ENCODE peak calls at places on chromosome 13, in six cellular contexts. V is sigmoid colon, A is transverse colon, K is mammary epithelial cell, R is IMR-90, C is neural progenitor cell. G is an unnamed sample.

GRCh38 chr13:23440821-23441608 is 7.5 kb upstream of the SACS start:
- DNase-seq in V (no peak), A (no peak), K (no peak), R (peak; percentile 15), C (no peak), G (no peak)

GRCh38 chr13:90070362-90070761 is 1277.1 kb upstream of the MIR17HG start:
- DNase-seq in V (no peak), A (no peak), K (no peak), R (no peak), C (no peak), G (no peak)

GRCh38 chr13:26476111-26476743 is 81.3 kb upstream of the WASF3 start:
- DNase-seq in V (no peak), A (no peak), K (no peak), R (peak; percentile 50), C (peak; percentile 52), G (peak; percentile 80)

GRCh38 chr13:48750588-48751383 is 97.1 kb downstream of the CYSLTR2 start:
- DNase-seq in V (peak; percentile 82), A (peak; percentile 24), K (no peak), R (no peak), C (no peak), G (no peak)

GRCh38 chr13:108214511-108215383 is 589 bp downstream of the LIG4 start:
- DNase-seq in V (peak; percentile 68), A (no peak), K (peak; percentile 14), R (no peak), C (peak; percentile 51), G (peak; percentile 72)

GRCh38 chr13:42728507-42729180 is 52.7 kb upstream of the FAM216B start:
- DNase-seq in V (no peak), A (no peak), K (peak; percentile 17), R (no peak), C (no peak), G (no peak)

GRCh38 chr13:108003626-108004025 is 211.7 kb downstream of the LIG4 start:
- DNase-seq in V (no peak), A (no peak), K (no peak), R (no peak), C (peak; percentile 2), G (no peak)

GRCh38 chr13:46210362-46211083 is 1.2 kb upstream of the LRRC63 start:
- DNase-seq in V (no peak), A (no peak), K (no peak), R (no peak), C (no peak), G (no peak)

GRCh38 chr13:43368003-43368402 is 344.6 kb downstream of the DNAJC15 start:
- DNase-seq in V (no peak), A (no peak), K (no peak), R (peak; percentile 57), C (no peak), G (no peak)

GRCh38 chr13:46057251-46058015 is 4.9 kb upstream of the ZC3H13 start:
- DNase-seq in V (no peak), A (no peak), K (peak; percentile 70), R (peak; percentile 18), C (peak; percentile 31), G (no peak)

GRCh38 chr13:50124536-50125305 is 109.5 kb downstream of the KCNRG start:
- DNase-seq in V (peak; percentile 100), A (peak; percentile 97), K (peak; percentile 52), R (peak; percentile 56), C (peak; percentile 85), G (no peak)

GRCh38 chr13:113413178-113413897 is 40.0 kb downstream of the ADPRHL1 start:
- DNase-seq in V (no peak), A (no peak), K (no peak), R (no peak), C (no peak), G (peak; percentile 76)

GRCh38 chr13:112733112-112733511 is 43.3 kb downstream of the ATP11A start:
- DNase-seq in V (no peak), A (no peak), K (no peak), R (no peak), C (peak; percentile 42), G (peak; percentile 19)

GRCh38 chr13:96273196-96273595 is 183.3 kb downstream of the HS6ST3 start:
- DNase-seq in V (no peak), A (no peak), K (no peak), R (no peak), C (no peak), G (no peak)

GRCh38 chr13:101916108-101916757 is 463.8 kb downstream of the ITGBL1 start:
- DNase-seq in V (no peak), A (no peak), K (peak; percentile 6), R (no peak), C (peak; percentile 84), G (peak; percentile 73)

GRCh38 chr13:101450749-101451130 is 1.7 kb upstream of the ITGBL1 start:
- DNase-seq in V (no peak), A (no peak), K (no peak), R (no peak), C (no peak), G (no peak)

GRCh38 chr13:113099142-113099541 is 6.4 kb upstream of the F7 start:
- DNase-seq in V (no peak), A (no peak), K (no peak), R (no peak), C (no peak), G (no peak)

GRCh38 chr13:76687467-76687866 is 198.7 kb downstream of the KCTD12 start:
- DNase-seq in V (no peak), A (no peak), K (no peak), R (no peak), C (no peak), G (no peak)

GRCh38 chr13:51895906-51896888 is 34.4 kb downstream of the CCDC70 start:
- DNase-seq in V (no peak), A (peak; percentile 57), K (peak; percentile 38), R (peak; percentile 61), C (peak; percentile 74), G (no peak)

GRCh38 chr13:95317037-95317989 is 16.1 kb upstream of the ABCC4 start:
- DNase-seq in V (no peak), A (no peak), K (no peak), R (no peak), C (no peak), G (peak; percentile 66)

GRCh38 chr13:62387642-62388041 is 972.0 kb upstream of the PCDH20 start:
- DNase-seq in V (no peak), A (no peak), K (no peak), R (peak; percentile 36), C (peak; percentile 24), G (no peak)

GRCh38 chr13:21344662-21345176 is 114.4 kb downstream of the ZDHHC20 start:
- DNase-seq in V (no peak), A (no peak), K (no peak), R (no peak), C (no peak), G (no peak)

DNA sequence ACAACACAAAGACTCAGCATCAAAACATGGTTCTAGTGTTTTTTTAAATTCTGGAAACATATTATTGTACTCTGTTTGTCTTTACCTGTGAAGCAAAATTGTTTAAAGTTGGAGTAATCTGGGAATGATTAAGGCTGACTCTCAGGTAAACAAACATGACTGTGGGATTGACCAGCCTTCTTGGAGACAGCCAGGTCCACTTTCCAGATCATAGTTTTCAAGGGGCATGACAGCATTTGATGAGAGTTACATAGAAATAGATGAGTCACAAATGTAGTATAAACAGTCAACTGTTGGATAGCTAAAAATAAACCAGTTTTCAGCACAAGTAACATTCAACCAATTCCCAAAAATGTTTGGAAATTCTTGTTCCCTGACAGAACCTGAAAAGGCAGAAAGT is 1680.9 kb downstream of the OLFM4 start:
- DNase-seq in V (no peak), A (no peak), K (no peak), R (no peak), C (no peak), G (no peak)
- H3K9me3 ChIP-seq in V (no peaks in the 10 kb centered on the region), A (no peaks in the 10 kb centered on the region), K (peaks cover 28% of the 10 kb centered on the region), R (peaks cover 13% of the 10 kb centered on the region), C (no peaks in the 10 kb centered on the region), G (peaks cover 2% of the 10 kb centered on the region)

GRCh38 chr13:78131811-78132210 is 213.2 kb upstream of the EDNRB start:
- DNase-seq in V (no peak), A (no peak), K (no peak), R (peak; percentile 14), C (no peak), G (no peak)

GRCh38 chr13:78136966-78137365 is 218.3 kb upstream of the EDNRB start:
- DNase-seq in V (no peak), A (no peak), K (no peak), R (no peak), C (no peak), G (no peak)

GRCh38 chr13:78137404-78138142 is 218.9 kb upstream of the EDNRB start:
- DNase-seq in V (no peak), A (no peak), K (peak; percentile 48), R (peak; percentile 72), C (peak; percentile 84), G (no peak)

GRCh38 chr13:78129850-78130249 is 211.2 kb upstream of the EDNRB start:
- DNase-seq in V (no peak), A (no peak), K (no peak), R (no peak), C (no peak), G (no peak)

GRCh38 chr13:78133511-78133910 is 214.9 kb upstream of the EDNRB start:
- DNase-seq in V (no peak), A (no peak), K (no peak), R (no peak), C (no peak), G (no peak)
- H3K27ac ChIP-seq in V (no peak overlapping the region), A (no peak overlapping the region), K (no peak overlapping the region), R (no peak overlapping the region), C (no peak overlapping the region), G (no peak overlapping the region)

DNA sequence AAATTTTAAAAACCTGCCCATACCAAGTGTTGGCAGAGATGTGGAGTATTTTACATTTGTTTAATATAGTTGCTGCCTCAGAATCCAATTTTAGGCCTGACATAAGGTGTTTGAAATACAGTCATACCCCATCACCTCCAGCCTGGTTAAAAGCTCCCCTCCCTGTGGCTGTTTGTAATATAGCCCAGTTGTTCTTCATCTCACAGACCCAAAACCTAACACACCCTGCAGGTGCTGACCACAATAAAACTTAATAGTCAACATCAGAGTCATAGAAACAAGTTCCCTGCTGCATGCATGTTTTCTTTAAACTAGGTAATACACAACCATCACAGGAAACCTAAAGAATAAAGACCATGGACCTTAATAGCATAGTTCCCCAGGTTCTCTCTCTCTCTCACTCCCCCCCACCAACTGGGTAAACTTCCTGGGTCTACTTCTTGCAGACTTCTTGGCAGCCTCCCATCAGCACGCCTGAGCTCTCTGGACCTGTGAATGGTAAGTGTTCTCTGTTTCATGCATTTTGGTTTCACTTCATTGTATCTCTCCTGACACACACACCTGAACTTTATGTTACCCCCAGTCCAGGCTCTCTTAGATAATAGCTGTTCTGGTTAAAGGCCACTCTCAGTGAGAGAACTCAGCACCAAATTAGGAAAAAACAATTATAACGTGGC is 1369.9 kb downstream of the EFNB2 start:
- DNase-seq in V (no peak), A (peak; percentile 10), K (no peak), R (no peak), C (no peak), G (no peak)
- TF ChIP-seq CTCF in V (no peak), A (no peak), K (no peak), R (no peak), C (no peak), G (no peak)

GRCh38 chr13:80454245-80454644 is 113.3 kb upstream of the SPRY2 start:
- DNase-seq in V (no peak), A (no peak), K (peak; percentile 19), R (peak; percentile 1), C (no peak), G (no peak)

GRCh38 chr13:80462037-80462436 is 121.1 kb upstream of the SPRY2 start:
- DNase-seq in V (no peak), A (no peak), K (no peak), R (no peak), C (no peak), G (no peak)

GRCh38 chr13:80462567-80462966 is 121.6 kb upstream of the SPRY2 start:
- DNase-seq in V (no peak), A (no peak), K (no peak), R (no peak), C (no peak), G (no peak)

GRCh38 chr13:80463673-80464352 is 122.9 kb upstream of the SPRY2 start:
- DNase-seq in V (no peak), A (no peak), K (peak; percentile 14), R (no peak), C (no peak), G (no peak)

GRCh38 chr13:80458546-80458945 is 117.6 kb upstream of the SPRY2 start:
- DNase-seq in V (no peak), A (no peak), K (no peak), R (no peak), C (no peak), G (no peak)
- H3K9me3 ChIP-seq in V (no peaks in the 10 kb centered on the region), A (no peaks in the 10 kb centered on the region), K (no peaks in the 10 kb centered on the region), R (no peaks in the 10 kb centered on the region), C (no peaks in the 10 kb centered on the region), G (no peaks in the 10 kb centered on the region)

G was measured in kidney.